ENCODE peak calls at places on chromosomes 11 and 22, in seven cellular contexts. S, R, U, E, N, L and G are unnamed samples.

GRCh38 chr11:37905707-37906417 is 1307.8 kb upstream of the RAG2 start:
- DNase-seq in S (no peak), R (no peak), U (no peak), E (no peak), N (no peak), L (no peak), G (no peak)

GRCh38 chr11:30109774-30110173 is 92.9 kb upstream of the KCNA4 start:
- DNase-seq in S (no peak), R (no peak), U (no peak), E (no peak), N (no peak), L (no peak), G (no peak)

GRCh38 chr22:50674606-50675552 is 2.3 kb downstream of the SHANK3 start:
- DNase-seq in S (no peak), R (no peak), U (peak), E (no peak), N (no peak), L (peak), G (peak)

GRCh38 chr22:37254206-37254866 is 10.3 kb upstream of the RAC2 start:
- DNase-seq in S (no peak), R (no peak), U (no peak), E (peak), N (peak), L (no peak), G (no peak)

GRCh38 chr22:27298387-27299141 is 503.0 kb downstream of the MN1 start:
- DNase-seq in S (no peak), R (no peak), U (no peak), E (no peak), N (no peak), L (no peak), G (no peak)

GRCh38 chr11:65992056-65992455 is 9.9 kb downstream of the EIF1AD start:
- DNase-seq in S (no peak), R (no peak), U (no peak), E (no peak), N (no peak), L (no peak), G (no peak)

GRCh38 chr22:45112136-45112879 is 51.4 kb upstream of the NUP50 start:
- DNase-seq in S (no peak), R (no peak), U (no peak), E (peak), N (peak), L (no peak), G (no peak)

GRCh38 chr11:86158716-86159669 is 85.6 kb upstream of the EED start:
- DNase-seq in S (no peak), R (no peak), U (no peak), E (no peak), N (no peak), L (no peak), G (no peak)

GRCh38 chr11:65411681-65412070 is 10.9 kb upstream of the NEAT1 start:
- DNase-seq in S (no peak), R (no peak), U (no peak), E (no peak), N (no peak), L (no peak), G (no peak)

GRCh38 chr11:16395601-16396000 is 39.3 kb upstream of the SOX6 start:
- DNase-seq in S (no peak), R (no peak), U (no peak), E (no peak), N (no peak), L (no peak), G (no peak)

GRCh38 chr11:1548221-1549070 is 23.6 kb downstream of the DUSP8 start:
- DNase-seq in S (no peak), R (peak), U (peak), E (peak), N (peak), L (no peak), G (no peak)

GRCh38 chr11:45993438-45994064 is 71.1 kb downstream of the LARGE2 start:
- DNase-seq in S (no peak), R (no peak), U (no peak), E (peak), N (peak), L (no peak), G (no peak)

GRCh38 chr11:126307706-126308105 is 3.8 kb downstream of the DCPS start:
- DNase-seq in S (no peak), R (no peak), U (peak), E (peak), N (peak), L (peak), G (peak)

GRCh38 chr22:25746012-25746373 is 4.0 kb downstream of the MYO18B start:
- DNase-seq in S (no peak), R (no peak), U (no peak), E (peak), N (peak), L (no peak), G (no peak)

GRCh38 chr11:118996926-118997626 is 862 bp upstream of the CENATAC start:
- DNase-seq in S (no peak), R (peak), U (no peak), E (peak), N (peak), L (peak), G (no peak)

GRCh38 chr11:47348859-47349258 is 3.6 kb downstream of the MYBPC3 start:
- DNase-seq in S (no peak), R (no peak), U (peak), E (peak), N (peak), L (no peak), G (peak)

GRCh38 chr11:67289651-67290479 is 762 bp downstream of the ANKRD13D start:
- DNase-seq in S (no peak), R (no peak), U (no peak), E (no peak), N (peak), L (no peak), G (no peak)

GRCh38 chr11:117097567-117098268 is 510 bp downstream of the SIK3 start:
- DNase-seq in S (peak), R (peak), U (no peak), E (no peak), N (no peak), L (peak), G (peak)

GRCh38 chr11:10485646-10486045 is 30.6 kb downstream of the AMPD3 start:
- DNase-seq in S (no peak), R (no peak), U (no peak), E (no peak), N (no peak), L (no peak), G (no peak)

GRCh38 chr11:14764213-14764898 is 120.8 kb downstream of the PDE3B start:
- DNase-seq in S (no peak), R (no peak), U (no peak), E (no peak), N (peak), L (no peak), G (no peak)

GRCh38 chr22:37313376-37314314 is 31.3 kb downstream of the CYTH4 start:
- DNase-seq in S (no peak), R (no peak), U (no peak), E (peak), N (no peak), L (no peak), G (no peak)

GRCh38 chr11:70381872-70382842 is 16.2 kb upstream of the CTTN start:
- DNase-seq in S (no peak), R (no peak), U (no peak), E (peak), N (peak), L (no peak), G (no peak)

GRCh38 chr11:17469998-17470397 is 6.6 kb downstream of the ABCC8 start:
- DNase-seq in S (no peak), R (no peak), U (no peak), E (no peak), N (no peak), L (no peak), G (no peak)

GRCh38 chr11:123405123-123405592 is 24.9 kb upstream of the GRAMD1B start:
- DNase-seq in S (no peak), R (no peak), U (no peak), E (peak), N (no peak), L (no peak), G (no peak)

GRCh38 chr11:123406441-123407123 is 23.5 kb upstream of the GRAMD1B start:
- DNase-seq in S (no peak), R (no peak), U (no peak), E (no peak), N (no peak), L (no peak), G (no peak)

GRCh38 chr11:123407124-123407995 is 22.7 kb upstream of the GRAMD1B start:
- DNase-seq in S (peak), R (peak), U (no peak), E (peak), N (peak), L (peak), G (peak)

GRCh38 chr11:123407996-123408597 is 22.0 kb upstream of the GRAMD1B start:
- DNase-seq in S (no peak), R (no peak), U (no peak), E (no peak), N (no peak), L (no peak), G (no peak)

GRCh38 chr11:123404626-123405025 is 25.4 kb upstream of the GRAMD1B start:
- DNase-seq in S (no peak), R (no peak), U (no peak), E (peak), N (no peak), L (no peak), G (no peak)
- TF ChIP-seq CTCF in S (no peak), R (no peak), U (no peak), E (no peak), N (no peak), L (no peak), G (no peak)

DNA sequence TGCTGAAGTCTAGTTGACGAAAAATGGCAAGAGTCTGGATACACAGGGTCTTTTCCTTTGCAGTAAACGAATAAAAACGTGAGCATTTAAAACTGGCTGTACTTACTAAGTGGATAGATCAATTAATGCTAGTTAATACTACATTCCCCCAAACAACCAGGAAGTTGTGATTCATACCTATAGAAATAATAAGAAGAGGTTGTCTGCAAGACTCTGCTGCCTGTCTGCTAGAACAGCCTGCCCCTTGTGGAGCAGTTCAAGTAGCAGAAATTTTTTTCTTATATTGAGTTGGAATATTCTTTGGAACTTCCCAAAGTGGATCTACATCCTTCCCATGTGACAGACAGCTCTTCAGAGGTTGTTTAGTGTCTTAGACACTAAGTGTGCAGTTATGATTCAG is 86.8 kb downstream of the TEAD1 start:
- DNase-seq in S (no peak), R (no peak), U (no peak), E (peak), N (peak), L (no peak), G (no peak)
- TF ChIP-seq CTCF in S (no peak), R (no peak), U (no peak), E (peak), N (peak), L (no peak), G (no peak)

DNA sequence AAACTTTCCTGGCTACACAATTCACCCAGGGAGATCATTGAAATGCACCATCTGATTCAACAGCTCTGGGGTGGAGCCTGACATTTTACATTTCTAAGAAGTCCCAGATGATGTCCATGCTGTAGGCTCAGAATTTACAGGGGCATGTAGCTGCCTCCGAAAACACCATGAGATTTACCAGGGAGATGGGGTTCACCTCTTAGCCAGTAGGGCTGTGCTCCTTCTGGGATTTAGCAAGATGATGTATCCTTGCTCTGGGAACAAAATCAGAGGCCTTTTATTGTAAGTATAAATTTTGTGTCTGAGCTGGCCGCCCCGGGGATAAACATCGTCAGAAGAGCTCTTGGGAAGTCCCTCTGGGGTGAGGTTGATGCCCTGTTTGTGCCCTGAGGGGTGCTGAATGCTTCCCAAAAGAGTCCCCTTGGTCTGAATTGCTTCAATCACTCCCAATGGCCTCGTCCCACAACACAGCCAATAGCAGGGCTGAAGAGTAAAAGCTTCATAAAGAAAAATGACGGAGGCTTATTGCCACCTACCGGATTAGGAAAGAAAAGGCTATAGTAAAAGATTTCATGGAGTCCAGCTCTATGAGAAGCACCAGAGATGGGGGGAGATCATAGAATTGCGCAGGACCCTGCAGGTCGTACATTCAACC is 33.4 kb upstream of the API5 start:
- DNase-seq in S (no peak), R (no peak), U (no peak), E (peak), N (peak), L (no peak), G (peak)
- TF ChIP-seq CTCF in S (no peak), R (no peak), U (peak), E (peak), N (peak), L (no peak), G (peak)

GRCh38 chr11:55357560-55358184 is 10.1 kb upstream of the OR4A15 start:
- DNase-seq in S (no peak), R (no peak), U (no peak), E (no peak), N (no peak), L (no peak), G (no peak)
- TF ChIP-seq CTCF in S (no peak), R (no peak), U (no peak), E (no peak), N (no peak), L (no peak), G (peak)

DNA sequence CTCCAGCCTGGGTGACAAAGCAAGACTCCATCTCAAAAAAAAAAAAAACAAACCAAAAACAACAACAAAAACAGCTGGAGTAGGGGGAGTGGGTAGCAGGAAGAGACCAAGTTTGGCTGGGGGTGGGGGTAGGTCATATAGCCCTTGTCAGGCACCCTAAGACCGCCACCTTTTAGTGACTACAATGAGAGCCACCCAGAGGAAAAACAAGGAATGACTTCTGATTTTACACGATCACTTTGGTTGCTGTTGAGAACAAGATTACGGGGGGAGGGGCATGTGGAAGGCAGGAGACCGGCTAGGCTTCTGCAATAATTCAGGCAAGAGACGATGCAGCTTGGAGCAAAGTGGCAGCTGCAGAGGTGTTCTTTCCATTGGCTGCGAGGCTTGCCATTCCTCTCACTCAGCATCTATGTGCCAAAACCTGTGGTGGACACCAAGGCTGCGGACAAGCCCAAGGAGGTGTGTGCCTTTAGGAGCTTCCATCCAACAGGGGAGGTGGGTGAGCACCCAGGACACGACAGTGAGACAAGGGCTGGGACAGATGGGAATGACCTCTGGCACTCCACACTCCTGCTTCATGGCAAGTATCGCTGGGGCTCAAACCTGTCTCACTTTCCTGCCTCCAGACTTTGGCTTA is 1.7 kb downstream of the RPS19BP1 start:
- DNase-seq in S (no peak), R (no peak), U (no peak), E (peak), N (peak), L (no peak), G (peak)
- TF ChIP-seq CTCF in S (no peak), R (no peak), U (peak), E (peak), N (peak), L (peak), G (peak)

DNA sequence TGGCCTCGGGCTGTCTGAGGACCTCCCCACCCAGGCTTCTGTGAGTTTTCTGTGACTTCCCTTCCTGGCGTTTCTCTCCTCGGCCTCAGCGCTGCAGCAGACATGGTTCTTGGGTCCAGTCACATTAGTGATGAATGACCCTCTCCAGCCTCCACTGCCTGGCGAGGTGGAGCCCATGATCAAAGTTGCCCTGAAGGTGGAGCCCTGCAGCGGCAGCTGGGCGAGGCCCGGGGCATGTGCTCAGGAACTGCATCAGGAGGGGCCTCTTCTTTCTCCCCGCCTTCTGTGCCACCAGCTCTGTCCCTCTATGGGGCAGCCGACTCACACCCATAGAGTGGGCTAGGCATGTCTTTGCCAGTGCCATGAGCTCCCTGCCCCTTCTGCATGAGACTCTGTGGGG is 1079.7 kb downstream of the TBC1D22A start:
- DNase-seq in S (no peak), R (no peak), U (no peak), E (no peak), N (no peak), L (no peak), G (no peak)
- TF ChIP-seq CTCF in S (no peak), R (no peak), U (no peak), E (no peak), N (no peak), L (no peak), G (no peak)

GRCh38 chr11:76208829-76209670 is 2.7 kb upstream of the WNT11 start:
- DNase-seq in S (peak), R (peak), U (peak), E (peak), N (peak), L (peak), G (peak)

GRCh38 chr11:76207642-76208378 is 1.5 kb upstream of the WNT11 start:
- DNase-seq in S (peak), R (peak), U (peak), E (peak), N (peak), L (peak), G (peak)

GRCh38 chr11:76209956-76210885 is 3.9 kb upstream of the WNT11 start:
- DNase-seq in S (no peak), R (no peak), U (peak), E (peak), N (peak), L (peak), G (peak)

GRCh38 chr11:76209671-76209955 is 3.3 kb upstream of the WNT11 start:
- DNase-seq in S (no peak), R (no peak), U (no peak), E (no peak), N (no peak), L (no peak), G (no peak)

GRCh38 chr11:76208438-76208828 is 2.1 kb upstream of the WNT11 start:
- DNase-seq in S (no peak), R (no peak), U (peak), E (no peak), N (no peak), L (no peak), G (no peak)
- TF ChIP-seq CTCF in S (no peak), R (no peak), U (no peak), E (no peak), N (no peak), L (no peak), G (no peak)

GRCh38 chr22:42154293-42154692 is 23.7 kb upstream of the CYP2D6 start:
- DNase-seq in S (no peak), R (no peak), U (no peak), E (no peak), N (no peak), L (no peak), G (no peak)

GRCh38 chr22:42154731-42155543 is 24.3 kb upstream of the CYP2D6 start:
- DNase-seq in S (no peak), R (no peak), U (no peak), E (no peak), N (no peak), L (no peak), G (no peak)

GRCh38 chr22:42156121-42156520 is 25.5 kb upstream of the CYP2D6 start:
- DNase-seq in S (no peak), R (no peak), U (no peak), E (no peak), N (no peak), L (no peak), G (no peak)

GRCh38 chr22:42158456-42159132 is 28.0 kb upstream of the CYP2D6 start:
- DNase-seq in S (no peak), R (no peak), U (no peak), E (no peak), N (no peak), L (no peak), G (no peak)

GRCh38 chr22:42156597-42156996 is 26.0 kb upstream of the CYP2D6 start:
- DNase-seq in S (no peak), R (no peak), U (no peak), E (no peak), N (no peak), L (no peak), G (no peak)
- TF ChIP-seq CTCF in S (no peak), R (no peak), U (no peak), E (no peak), N (no peak), L (no peak), G (no peak)